ENCODE peak calls at places on chromosomes 6 and 20, in ten cellular contexts. G is GF-D8; D is fibroblast of lung; Y is AG10803; C is activated naive CD4-positive, alpha-beta T cell; R is left ventricle myocardium superior; F is heart right ventricle; I is NT2/D1; V is LoVo; P is heart left ventricle. T is an unnamed sample.

GRCh38 chr6:16319813-16320532 is 81.6 kb downstream of the GMPR start:
- DNase-seq in G (peak), D (peak), V (no peak), Y (peak), P (peak), C (peak), I (no peak), R (peak), F (peak), T (peak)

GRCh38 chr6:30793521-30794194 is 49.3 kb upstream of the IER3 start:
- DNase-seq in C (no peak), R (no peak), G (no peak), I (no peak), P (no peak), F (no peak), Y (peak), V (no peak), D (peak), T (no peak)

GRCh38 chr20:50872562-50873288 is 58.5 kb downstream of the ADNP start:
- DNase-seq in G (no peak), F (no peak), Y (no peak), I (no peak), D (no peak), P (no peak), V (no peak), R (no peak), C (no peak), T (no peak)

GRCh38 chr20:24683676-24684075 is 214.2 kb downstream of the SYNDIG1 start:
- DNase-seq in C (no peak), I (no peak), P (no peak), R (no peak), Y (no peak), V (no peak), F (no peak), G (no peak), D (peak), T (no peak)

GRCh38 chr6:113774122-113774835 is 82.9 kb upstream of the MARCKS start:
- DNase-seq in V (no peak), P (no peak), F (no peak), I (no peak), D (peak), R (no peak), G (no peak), C (no peak), Y (peak), T (no peak)

GRCh38 chr20:40773376-40773775 is 84.3 kb upstream of the MAFB start:
- DNase-seq in V (no peak), P (no peak), Y (no peak), D (no peak), R (no peak), F (no peak), G (no peak), C (no peak), I (no peak), T (no peak)

GRCh38 chr6:35486005-35486925 is 10.6 kb downstream of the TEAD3 start:
- DNase-seq in P (peak), D (no peak), V (no peak), Y (no peak), I (no peak), R (peak), C (no peak), F (peak), G (no peak), T (no peak)

GRCh38 chr6:61809004-61809595 is 476.9 kb downstream of the KHDRBS2 start:
- DNase-seq in G (no peak), C (no peak), R (no peak), F (no peak), V (peak), Y (peak), P (no peak), I (peak), D (no peak), T (no peak)

GRCh38 chr20:542777-543368 is 717 bp downstream of the CSNK2A1 start:
- DNase-seq in P (no peak), I (no peak), Y (no peak), C (no peak), F (peak), G (no peak), V (no peak), D (no peak), R (peak), T (peak)

GRCh38 chr20:35561268-35561667 is 19.4 kb downstream of the ERGIC3 start:
- DNase-seq in C (no peak), Y (peak), V (no peak), P (no peak), G (no peak), I (peak), D (peak), F (no peak), R (no peak), T (peak)

T was measured in nucleus accumbens.